ENCODE peak calls at places on chromosomes 2 and 18, in six cellular contexts. One of them, this sample, is unnamed.

GRCh38 chr2:199136681-199137080 is 321.1 kb downstream of the SATB2 start:
- DNase-seq in IMR-90: peak; percentile 87
- DNase-seq in GM06990: no peak
- DNase-seq in GM23338: no peak
- DNase-seq in GM23248: peak; percentile 84
- DNase-seq in naive thymus-derived CD4-positive, alpha-beta T cell: no peak
- DNase-seq in this sample: no peak

GRCh38 chr2:182818541-182819308 is 47.7 kb downstream of the FRZB start:
- DNase-seq in GM23248: no peak
- DNase-seq in IMR-90: no peak
- DNase-seq in naive thymus-derived CD4-positive, alpha-beta T cell: no peak
- DNase-seq in GM23338: peak; percentile 68
- DNase-seq in GM06990: no peak
- DNase-seq in this sample: no peak

GRCh38 chr2:37084797-37085196 is 479 bp downstream of the GPATCH11 start:
- DNase-seq in GM23248: no peak
- DNase-seq in GM23338: no peak
- DNase-seq in IMR-90: no peak
- DNase-seq in naive thymus-derived CD4-positive, alpha-beta T cell: no peak
- DNase-seq in GM06990: no peak
- DNase-seq in this sample: no peak

GRCh38 chr2:64634338-64635267 is 19.1 kb downstream of the SERTAD2 start:
- DNase-seq in GM23338: no peak
- DNase-seq in GM23248: peak; percentile 67
- DNase-seq in GM06990: no peak
- DNase-seq in IMR-90: peak; percentile 72
- DNase-seq in naive thymus-derived CD4-positive, alpha-beta T cell: no peak
- DNase-seq in this sample: no peak

GRCh38 chr2:134727385-134727784 is 8.6 kb upstream of the TMEM163 start:
- DNase-seq in GM06990: no peak
- DNase-seq in GM23338: no peak
- DNase-seq in GM23248: peak; percentile 39
- DNase-seq in naive thymus-derived CD4-positive, alpha-beta T cell: no peak
- DNase-seq in IMR-90: no peak
- DNase-seq in this sample: no peak

GRCh38 chr18:44884446-44884845 is 203.8 kb downstream of the SETBP1 start:
- DNase-seq in naive thymus-derived CD4-positive, alpha-beta T cell: no peak
- DNase-seq in GM23338: no peak
- DNase-seq in GM23248: peak; percentile 79
- DNase-seq in IMR-90: no peak
- DNase-seq in GM06990: no peak
- DNase-seq in this sample: no peak

GRCh38 chr2:107712857-107713256 is 113.8 kb upstream of the RGPD4 start:
- DNase-seq in naive thymus-derived CD4-positive, alpha-beta T cell: no peak
- DNase-seq in GM23248: no peak
- DNase-seq in GM23338: peak; percentile 13
- DNase-seq in IMR-90: no peak
- DNase-seq in GM06990: no peak
- DNase-seq in this sample: no peak

GRCh38 chr2:161979490-161979889 is 94.5 kb downstream of the DPP4 start:
- DNase-seq in GM06990: no peak
- DNase-seq in naive thymus-derived CD4-positive, alpha-beta T cell: no peak
- DNase-seq in IMR-90: no peak
- DNase-seq in GM23248: no peak
- DNase-seq in GM23338: no peak
- DNase-seq in this sample: no peak

GRCh38 chr2:174654429-174654941 is 56.9 kb upstream of the WIPF1 start:
- DNase-seq in GM06990: no peak
- DNase-seq in GM23248: peak; percentile 67
- DNase-seq in naive thymus-derived CD4-positive, alpha-beta T cell: no peak
- DNase-seq in IMR-90: peak; percentile 33
- DNase-seq in GM23338: no peak
- DNase-seq in this sample: no peak

GRCh38 chr18:51009071-51009470 is 20.9 kb upstream of the SMAD4 start:
- DNase-seq in naive thymus-derived CD4-positive, alpha-beta T cell: no peak
- DNase-seq in GM06990: no peak
- DNase-seq in GM23338: no peak
- DNase-seq in GM23248: peak; percentile 35
- DNase-seq in IMR-90: peak; percentile 21
- DNase-seq in this sample: no peak

GRCh38 chr18:79575891-79576685 is 103.5 kb upstream of the CTDP1 start:
- DNase-seq in GM23248: peak; percentile 76
- DNase-seq in naive thymus-derived CD4-positive, alpha-beta T cell: no peak
- DNase-seq in IMR-90: peak; percentile 84
- DNase-seq in GM06990: no peak
- DNase-seq in GM23338: no peak
- DNase-seq in this sample: no peak

GRCh38 chr2:43539991-43540860 is 55.6 kb downstream of the THADA start:
- DNase-seq in GM06990: no peak
- DNase-seq in naive thymus-derived CD4-positive, alpha-beta T cell: no peak
- DNase-seq in GM23248: peak; percentile 98
- DNase-seq in IMR-90: peak; percentile 92
- DNase-seq in GM23338: no peak
- DNase-seq in this sample: no peak

GRCh38 chr2:177164584-177165052 is 48.0 kb upstream of the HNRNPA3 start:
- DNase-seq in naive thymus-derived CD4-positive, alpha-beta T cell: peak; percentile 71
- DNase-seq in GM23248: peak; percentile 91
- DNase-seq in GM23338: peak; percentile 88
- DNase-seq in GM06990: peak; percentile 56
- DNase-seq in IMR-90: peak; percentile 72
- DNase-seq in this sample: peak; percentile 67

GRCh38 chr2:177161741-177162440 is 50.7 kb upstream of the HNRNPA3 start:
- DNase-seq in IMR-90: peak; percentile 41
- DNase-seq in GM06990: no peak
- DNase-seq in naive thymus-derived CD4-positive, alpha-beta T cell: peak; percentile 28
- DNase-seq in GM23248: peak; percentile 83
- DNase-seq in GM23338: peak; percentile 59
- DNase-seq in this sample: no peak

GRCh38 chr2:177165731-177166711 is 46.6 kb upstream of the HNRNPA3 start:
- DNase-seq in naive thymus-derived CD4-positive, alpha-beta T cell: peak; percentile 46
- DNase-seq in GM23338: no peak
- DNase-seq in GM23248: peak; percentile 60
- DNase-seq in GM06990: peak; percentile 55
- DNase-seq in IMR-90: peak; percentile 40
- DNase-seq in this sample: no peak

GRCh38 chr2:177164131-177164530 is 48.5 kb upstream of the HNRNPA3 start:
- DNase-seq in GM23248: no peak
- DNase-seq in GM23338: no peak
- DNase-seq in IMR-90: no peak
- DNase-seq in GM06990: no peak
- DNase-seq in naive thymus-derived CD4-positive, alpha-beta T cell: no peak
- DNase-seq in this sample: no peak

DNA sequence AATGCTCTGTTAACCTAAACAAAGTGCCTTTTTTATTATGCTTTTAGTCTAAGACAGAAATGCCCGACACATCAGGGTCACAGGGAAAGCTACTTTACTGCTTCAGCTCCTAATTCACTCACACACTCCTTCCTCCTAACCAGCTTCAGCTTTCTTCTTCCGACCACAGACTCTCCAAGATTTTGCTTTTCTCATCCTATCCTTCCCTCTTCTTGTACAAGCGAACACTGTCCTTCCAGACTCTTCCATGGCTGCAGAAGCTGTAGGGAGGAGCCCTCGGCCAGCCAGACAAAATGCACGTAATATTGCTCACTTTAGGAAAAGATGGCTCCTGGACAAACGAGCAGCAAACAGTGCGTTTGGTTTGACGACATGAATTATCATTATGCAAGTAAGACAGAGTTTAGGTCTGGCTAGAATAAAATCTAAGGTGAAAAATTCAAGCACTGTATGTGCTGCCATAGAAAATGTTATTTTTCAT is 47.5 kb upstream of the HNRNPA3 start:
- DNase-seq in GM23248: peak; percentile 79
- DNase-seq in GM23338: no peak
- DNase-seq in IMR-90: peak; percentile 45
- DNase-seq in naive thymus-derived CD4-positive, alpha-beta T cell: peak; percentile 10
- DNase-seq in GM06990: no peak
- DNase-seq in this sample: no peak
- H3K4me3 ChIP-seq in GM23248: peak overlapping the region; percentile 73
- H3K4me3 ChIP-seq in GM23338: no peak overlapping the region
- H3K4me3 ChIP-seq in IMR-90: peak overlapping the region; percentile 35
- H3K4me3 ChIP-seq in naive thymus-derived CD4-positive, alpha-beta T cell: peak overlapping the region; percentile 25
- H3K4me3 ChIP-seq in GM06990: peak overlapping the region; percentile 44
- H3K4me3 ChIP-seq in this sample: peak overlapping the region; percentile 47

GRCh38 chr18:76975577-76976110 is 153.3 kb downstream of the ZNF236 start:
- DNase-seq in GM06990: no peak
- DNase-seq in GM23338: no peak
- DNase-seq in GM23248: no peak
- DNase-seq in IMR-90: no peak
- DNase-seq in naive thymus-derived CD4-positive, alpha-beta T cell: no peak
- DNase-seq in this sample: no peak

GRCh38 chr18:76978616-76979015 is 154.0 kb downstream of the MBP start:
- DNase-seq in IMR-90: no peak
- DNase-seq in GM06990: no peak
- DNase-seq in naive thymus-derived CD4-positive, alpha-beta T cell: no peak
- DNase-seq in GM23248: no peak
- DNase-seq in GM23338: no peak
- DNase-seq in this sample: no peak

GRCh38 chr18:76977681-76978234 is 154.8 kb downstream of the MBP start:
- DNase-seq in GM06990: no peak
- DNase-seq in GM23248: no peak
- DNase-seq in naive thymus-derived CD4-positive, alpha-beta T cell: no peak
- DNase-seq in IMR-90: peak; percentile 30
- DNase-seq in GM23338: no peak
- DNase-seq in this sample: no peak

GRCh38 chr18:76979111-76979751 is 153.4 kb downstream of the MBP start:
- DNase-seq in IMR-90: no peak
- DNase-seq in GM06990: no peak
- DNase-seq in GM23338: no peak
- DNase-seq in GM23248: no peak
- DNase-seq in naive thymus-derived CD4-positive, alpha-beta T cell: no peak
- DNase-seq in this sample: no peak

DNA sequence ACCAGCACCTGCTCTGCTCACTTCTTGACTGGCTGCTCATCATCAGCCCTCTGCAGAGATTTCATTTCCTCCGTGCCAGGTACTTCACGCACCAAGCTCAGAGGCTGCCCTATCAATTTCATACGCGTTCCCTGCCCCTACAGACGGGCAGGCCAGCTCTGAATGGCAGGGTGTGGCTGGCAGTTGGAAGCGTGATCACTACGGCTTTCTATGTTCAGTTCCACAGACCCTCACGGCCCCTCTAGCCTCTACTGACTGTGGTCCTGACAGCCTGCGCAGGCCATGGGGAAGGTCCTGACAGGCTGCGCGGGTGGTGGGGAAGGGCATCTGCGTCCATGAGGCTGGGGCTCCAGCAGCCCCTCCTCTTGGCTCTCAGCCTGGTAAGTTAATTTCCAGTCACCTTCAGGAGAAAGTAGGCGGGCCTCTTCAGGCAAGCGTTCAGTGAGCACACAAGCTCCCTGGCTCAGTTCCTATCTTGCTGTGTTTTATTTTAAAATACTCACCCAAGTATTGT is 154.8 kb downstream of the ZNF236 start:
- DNase-seq in naive thymus-derived CD4-positive, alpha-beta T cell: no peak
- DNase-seq in GM06990: no peak
- DNase-seq in GM23338: no peak
- DNase-seq in IMR-90: no peak
- DNase-seq in GM23248: no peak
- DNase-seq in this sample: no peak
- H3K4me3 ChIP-seq in naive thymus-derived CD4-positive, alpha-beta T cell: no peak overlapping the region
- H3K4me3 ChIP-seq in GM06990: no peak overlapping the region
- H3K4me3 ChIP-seq in GM23338: no peak overlapping the region
- H3K4me3 ChIP-seq in IMR-90: no peak overlapping the region
- H3K4me3 ChIP-seq in GM23248: no peak overlapping the region
- H3K4me3 ChIP-seq in this sample: no peak overlapping the region

GRCh38 chr2:190853659-190854386 is 26.8 kb upstream of the GLS start:
- DNase-seq in naive thymus-derived CD4-positive, alpha-beta T cell: no peak
- DNase-seq in IMR-90: no peak
- DNase-seq in GM23338: no peak
- DNase-seq in GM06990: no peak
- DNase-seq in GM23248: peak; percentile 77
- DNase-seq in this sample: no peak
- H3K4me3 ChIP-seq in naive thymus-derived CD4-positive, alpha-beta T cell: no peak overlapping the region
- H3K4me3 ChIP-seq in IMR-90: no peak overlapping the region
- H3K4me3 ChIP-seq in GM23338: no peak overlapping the region
- H3K4me3 ChIP-seq in GM06990: no peak overlapping the region
- H3K4me3 ChIP-seq in GM23248: peak overlapping the region; percentile 16
- H3K4me3 ChIP-seq in this sample: no peak overlapping the region

DNA sequence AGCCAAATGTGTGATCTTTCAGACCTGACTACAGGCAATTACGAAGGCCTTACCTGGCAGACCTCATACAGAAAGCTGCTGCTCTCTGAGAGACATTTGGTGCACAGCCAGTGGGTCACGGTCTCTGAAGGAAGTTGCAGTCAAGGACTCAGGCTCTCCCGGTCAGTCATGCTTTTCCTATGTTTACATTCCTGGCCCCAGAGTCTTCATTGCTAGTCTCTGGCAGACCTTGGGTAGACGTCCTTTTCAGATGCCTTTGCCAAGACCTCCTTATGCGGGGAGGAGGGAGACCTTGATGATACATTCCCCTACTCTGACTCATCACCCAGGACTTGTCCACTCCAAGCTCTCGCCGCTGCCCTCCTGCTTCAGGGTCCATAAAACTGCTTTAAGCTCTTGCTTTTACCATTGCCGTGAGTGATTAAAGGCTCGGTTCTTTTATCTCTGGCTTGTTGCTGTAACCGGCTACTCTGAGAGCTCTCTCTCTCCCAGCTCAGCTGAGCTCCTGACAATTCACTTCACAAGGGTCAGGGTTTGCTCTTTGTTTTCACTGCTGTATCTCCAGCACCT is 62.0 kb upstream of the SLC35F5 start:
- DNase-seq in IMR-90: peak; percentile 100
- DNase-seq in naive thymus-derived CD4-positive, alpha-beta T cell: no peak
- DNase-seq in GM23248: peak; percentile 99
- DNase-seq in GM23338: peak; percentile 61
- DNase-seq in GM06990: no peak
- DNase-seq in this sample: no peak
- H3K4me3 ChIP-seq in IMR-90: peak overlapping the region; percentile 1
- H3K4me3 ChIP-seq in naive thymus-derived CD4-positive, alpha-beta T cell: no peak overlapping the region
- H3K4me3 ChIP-seq in GM23248: peak overlapping the region; percentile 62
- H3K4me3 ChIP-seq in GM23338: no peak overlapping the region
- H3K4me3 ChIP-seq in GM06990: no peak overlapping the region
- H3K4me3 ChIP-seq in this sample: no peak overlapping the region

GRCh38 chr2:54772110-54772509 is 48.6 kb downstream of the EML6 start:
- DNase-seq in GM06990: no peak
- DNase-seq in GM23248: peak; percentile 91
- DNase-seq in GM23338: no peak
- DNase-seq in IMR-90: peak; percentile 23
- DNase-seq in naive thymus-derived CD4-positive, alpha-beta T cell: no peak
- DNase-seq in this sample: no peak
- H3K4me3 ChIP-seq in GM06990: no peak overlapping the region
- H3K4me3 ChIP-seq in GM23248: peak overlapping the region; percentile 62
- H3K4me3 ChIP-seq in GM23338: no peak overlapping the region
- H3K4me3 ChIP-seq in IMR-90: no peak overlapping the region
- H3K4me3 ChIP-seq in naive thymus-derived CD4-positive, alpha-beta T cell: no peak overlapping the region
- H3K4me3 ChIP-seq in this sample: no peak overlapping the region

DNA sequence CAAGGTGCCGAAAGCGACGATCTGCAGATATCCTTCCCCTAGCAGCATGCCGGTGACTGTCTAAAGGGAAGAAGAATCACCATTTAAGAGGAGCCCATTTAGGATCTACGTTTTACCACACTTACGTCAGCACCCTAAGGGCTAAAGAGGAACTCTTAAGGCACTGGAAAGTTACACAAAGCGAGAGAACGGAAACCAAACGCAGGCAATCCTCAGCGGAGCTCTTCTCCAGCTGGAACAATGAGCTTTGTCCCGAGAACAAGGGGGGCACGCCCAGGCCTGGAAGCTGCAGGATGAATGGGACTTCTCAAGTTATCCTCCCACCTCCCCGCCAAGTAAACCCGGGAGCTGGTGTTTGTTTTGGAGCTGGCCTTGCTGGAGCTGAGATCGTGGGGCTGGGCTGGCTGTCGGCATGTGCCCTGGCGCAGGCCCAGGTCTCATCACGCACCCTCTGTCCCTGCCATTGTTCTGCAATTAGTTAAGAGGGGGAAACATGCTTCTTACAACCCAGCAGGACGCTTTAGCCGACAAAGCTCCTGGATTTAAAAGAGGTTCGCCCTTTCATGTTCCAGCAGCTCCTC is 36.5 kb downstream of the PXDN start:
- DNase-seq in GM06990: no peak
- DNase-seq in GM23338: peak; percentile 83
- DNase-seq in GM23248: peak; percentile 94
- DNase-seq in naive thymus-derived CD4-positive, alpha-beta T cell: no peak
- DNase-seq in IMR-90: peak; percentile 90
- DNase-seq in this sample: no peak
- H3K4me3 ChIP-seq in GM06990: no peak overlapping the region
- H3K4me3 ChIP-seq in GM23338: peak overlapping the region; percentile 27
- H3K4me3 ChIP-seq in GM23248: peak overlapping the region; percentile 59
- H3K4me3 ChIP-seq in naive thymus-derived CD4-positive, alpha-beta T cell: no peak overlapping the region
- H3K4me3 ChIP-seq in IMR-90: no peak overlapping the region
- H3K4me3 ChIP-seq in this sample: no peak overlapping the region